ENCODE peak calls at places on chromosomes 5 and 9, in ten cellular contexts. One of them, this sample, is unnamed.

GRCh38 chr5:173825215-173825865 is 62.8 kb upstream of the CPEB4 start:
- DNase-seq in H7: no peak
- DNase-seq in Karpas-422: no peak
- DNase-seq in EL: peak; percentile 74
- DNase-seq in CD4-positive, CD25-positive, alpha-beta regulatory T cell: no peak
- DNase-seq in non-pigmented ciliary epithelial cell: no peak
- DNase-seq in M059J: peak; percentile 88
- DNase-seq in GM18507: no peak
- DNase-seq in activated naive CD4-positive, alpha-beta T cell treated with Interleukin-2 at 50 U/mL for 16 hours: no peak
- DNase-seq in Daoy: peak; percentile 95
- DNase-seq in this sample: no peak

GRCh38 chr9:127535834-127536233 is 76.2 kb upstream of the STXBP1 start:
- DNase-seq in H7: no peak
- DNase-seq in Karpas-422: no peak
- DNase-seq in EL: peak; percentile 84
- DNase-seq in CD4-positive, CD25-positive, alpha-beta regulatory T cell: no peak
- DNase-seq in non-pigmented ciliary epithelial cell: no peak
- DNase-seq in M059J: peak; percentile 52
- DNase-seq in GM18507: no peak
- DNase-seq in activated naive CD4-positive, alpha-beta T cell treated with Interleukin-2 at 50 U/mL for 16 hours: no peak
- DNase-seq in Daoy: no peak
- DNase-seq in this sample: no peak

GRCh38 chr5:108461628-108462367 is 79.9 kb upstream of the FBXL17 start:
- DNase-seq in H7: no peak
- DNase-seq in Karpas-422: no peak
- DNase-seq in EL: peak; percentile 53
- DNase-seq in CD4-positive, CD25-positive, alpha-beta regulatory T cell: no peak
- DNase-seq in non-pigmented ciliary epithelial cell: peak; percentile 47
- DNase-seq in M059J: peak; percentile 18
- DNase-seq in GM18507: no peak
- DNase-seq in activated naive CD4-positive, alpha-beta T cell treated with Interleukin-2 at 50 U/mL for 16 hours: no peak
- DNase-seq in Daoy: no peak
- DNase-seq in this sample: no peak

GRCh38 chr5:143279698-143280097 is 123.8 kb downstream of the NR3C1 start:
- DNase-seq in H7: peak; percentile 26
- DNase-seq in Karpas-422: peak; percentile 40
- DNase-seq in EL: peak; percentile 28
- DNase-seq in CD4-positive, CD25-positive, alpha-beta regulatory T cell: no peak
- DNase-seq in non-pigmented ciliary epithelial cell: no peak
- DNase-seq in M059J: peak; percentile 29
- DNase-seq in GM18507: no peak
- DNase-seq in activated naive CD4-positive, alpha-beta T cell treated with Interleukin-2 at 50 U/mL for 16 hours: no peak
- DNase-seq in Daoy: peak; percentile 15
- DNase-seq in this sample: no peak

GRCh38 chr5:143541943-143542797 is 138.7 kb upstream of the NR3C1 start:
- DNase-seq in H7: no peak
- DNase-seq in Karpas-422: no peak
- DNase-seq in EL: no peak
- DNase-seq in CD4-positive, CD25-positive, alpha-beta regulatory T cell: no peak
- DNase-seq in non-pigmented ciliary epithelial cell: no peak
- DNase-seq in M059J: peak; percentile 46
- DNase-seq in GM18507: no peak
- DNase-seq in activated naive CD4-positive, alpha-beta T cell treated with Interleukin-2 at 50 U/mL for 16 hours: no peak
- DNase-seq in Daoy: no peak
- DNase-seq in this sample: no peak

GRCh38 chr9:121766081-121766683 is 114.7 kb downstream of the DAB2IP start:
- DNase-seq in H7: no peak
- DNase-seq in Karpas-422: no peak
- DNase-seq in EL: no peak
- DNase-seq in CD4-positive, CD25-positive, alpha-beta regulatory T cell: no peak
- DNase-seq in non-pigmented ciliary epithelial cell: no peak
- DNase-seq in M059J: no peak
- DNase-seq in GM18507: no peak
- DNase-seq in activated naive CD4-positive, alpha-beta T cell treated with Interleukin-2 at 50 U/mL for 16 hours: no peak
- DNase-seq in Daoy: no peak
- DNase-seq in this sample: no peak

GRCh38 chr5:133889271-133889905 is 79.0 kb downstream of the C5orf15 start:
- DNase-seq in H7: no peak
- DNase-seq in Karpas-422: no peak
- DNase-seq in EL: no peak
- DNase-seq in CD4-positive, CD25-positive, alpha-beta regulatory T cell: no peak
- DNase-seq in non-pigmented ciliary epithelial cell: no peak
- DNase-seq in M059J: no peak
- DNase-seq in GM18507: no peak
- DNase-seq in activated naive CD4-positive, alpha-beta T cell treated with Interleukin-2 at 50 U/mL for 16 hours: no peak
- DNase-seq in Daoy: no peak
- DNase-seq in this sample: no peak

GRCh38 chr5:132677191-132677590 is 3.4 kb downstream of the IL4 start:
- DNase-seq in H7: peak; percentile 76
- DNase-seq in Karpas-422: no peak
- DNase-seq in EL: peak; percentile 96
- DNase-seq in CD4-positive, CD25-positive, alpha-beta regulatory T cell: no peak
- DNase-seq in non-pigmented ciliary epithelial cell: peak; percentile 63
- DNase-seq in M059J: peak; percentile 95
- DNase-seq in GM18507: no peak
- DNase-seq in activated naive CD4-positive, alpha-beta T cell treated with Interleukin-2 at 50 U/mL for 16 hours: no peak
- DNase-seq in Daoy: peak; percentile 96
- DNase-seq in this sample: no peak

GRCh38 chr5:64285188-64286130 is 119.8 kb downstream of the RNF180 start:
- DNase-seq in H7: no peak
- DNase-seq in Karpas-422: no peak
- DNase-seq in EL: no peak
- DNase-seq in CD4-positive, CD25-positive, alpha-beta regulatory T cell: no peak
- DNase-seq in non-pigmented ciliary epithelial cell: no peak
- DNase-seq in M059J: no peak
- DNase-seq in GM18507: no peak
- DNase-seq in activated naive CD4-positive, alpha-beta T cell treated with Interleukin-2 at 50 U/mL for 16 hours: no peak
- DNase-seq in Daoy: no peak
- DNase-seq in this sample: no peak

GRCh38 chr5:151694035-151694485 is 7.3 kb upstream of the SPARC start:
- DNase-seq in H7: no peak
- DNase-seq in Karpas-422: no peak
- DNase-seq in EL: no peak
- DNase-seq in CD4-positive, CD25-positive, alpha-beta regulatory T cell: no peak
- DNase-seq in non-pigmented ciliary epithelial cell: no peak
- DNase-seq in M059J: peak; percentile 95
- DNase-seq in GM18507: no peak
- DNase-seq in activated naive CD4-positive, alpha-beta T cell treated with Interleukin-2 at 50 U/mL for 16 hours: no peak
- DNase-seq in Daoy: peak; percentile 50
- DNase-seq in this sample: no peak

GRCh38 chr5:120146787-120147186 is 317.3 kb upstream of the PRR16 start:
- DNase-seq in H7: no peak
- DNase-seq in Karpas-422: no peak
- DNase-seq in EL: no peak
- DNase-seq in CD4-positive, CD25-positive, alpha-beta regulatory T cell: no peak
- DNase-seq in non-pigmented ciliary epithelial cell: no peak
- DNase-seq in M059J: no peak
- DNase-seq in GM18507: no peak
- DNase-seq in activated naive CD4-positive, alpha-beta T cell treated with Interleukin-2 at 50 U/mL for 16 hours: no peak
- DNase-seq in Daoy: no peak
- DNase-seq in this sample: no peak

GRCh38 chr9:14271078-14271673 is 42.8 kb downstream of the NFIB start:
- DNase-seq in H7: no peak
- DNase-seq in Karpas-422: no peak
- DNase-seq in EL: peak; percentile 55
- DNase-seq in CD4-positive, CD25-positive, alpha-beta regulatory T cell: no peak
- DNase-seq in non-pigmented ciliary epithelial cell: no peak
- DNase-seq in M059J: peak; percentile 61
- DNase-seq in GM18507: no peak
- DNase-seq in activated naive CD4-positive, alpha-beta T cell treated with Interleukin-2 at 50 U/mL for 16 hours: no peak
- DNase-seq in Daoy: peak; percentile 93
- DNase-seq in this sample: no peak

GRCh38 chr5:150036513-150036912 is 36.0 kb downstream of the HMGXB3 start:
- DNase-seq in H7: no peak
- DNase-seq in Karpas-422: no peak
- DNase-seq in EL: peak; percentile 100
- DNase-seq in CD4-positive, CD25-positive, alpha-beta regulatory T cell: no peak
- DNase-seq in non-pigmented ciliary epithelial cell: peak; percentile 99
- DNase-seq in M059J: peak; percentile 99
- DNase-seq in GM18507: no peak
- DNase-seq in activated naive CD4-positive, alpha-beta T cell treated with Interleukin-2 at 50 U/mL for 16 hours: no peak
- DNase-seq in Daoy: peak; percentile 98
- DNase-seq in this sample: no peak

GRCh38 chr5:35009657-35010056 is 38.1 kb downstream of the AGXT2 start:
- DNase-seq in H7: no peak
- DNase-seq in Karpas-422: no peak
- DNase-seq in EL: no peak
- DNase-seq in CD4-positive, CD25-positive, alpha-beta regulatory T cell: no peak
- DNase-seq in non-pigmented ciliary epithelial cell: no peak
- DNase-seq in M059J: no peak
- DNase-seq in GM18507: no peak
- DNase-seq in activated naive CD4-positive, alpha-beta T cell treated with Interleukin-2 at 50 U/mL for 16 hours: no peak
- DNase-seq in Daoy: no peak
- DNase-seq in this sample: no peak

GRCh38 chr5:7392401-7393024 is 3.4 kb upstream of the ADCY2 start:
- DNase-seq in H7: peak; percentile 64
- DNase-seq in Karpas-422: peak; percentile 44
- DNase-seq in EL: no peak
- DNase-seq in CD4-positive, CD25-positive, alpha-beta regulatory T cell: no peak
- DNase-seq in non-pigmented ciliary epithelial cell: no peak
- DNase-seq in M059J: peak; percentile 27
- DNase-seq in GM18507: no peak
- DNase-seq in activated naive CD4-positive, alpha-beta T cell treated with Interleukin-2 at 50 U/mL for 16 hours: no peak
- DNase-seq in Daoy: peak; percentile 55
- DNase-seq in this sample: no peak

This sample was measured in H1.